ENCODE peak calls at places on chromosomes 7 and 10, in nine cellular contexts. X is mammary epithelial cell, C is AG10803, V is suprapubic skin, U is ascending aorta, Q is Calu3, I is WTC11, D is astrocyte of the spinal cord, Z is left lung. O is an unnamed sample.

GRCh38 chr10:13000431-13000830 is 1.1 kb downstream of the CCDC3 start:
- DNase-seq in X (no peak), C (no peak), V (no peak), U (no peak), Q (no peak), I (no peak), D (no peak), Z (no peak), O (no peak)

GRCh38 chr10:127325506-127325905 is 129.1 kb upstream of the INSYN2A start:
- DNase-seq in X (no peak), C (no peak), V (no peak), U (no peak), Q (no peak), I (no peak), D (no peak), Z (no peak), O (no peak)

GRCh38 chr10:79361721-79362397 is 14.6 kb downstream of the PPIF start:
- DNase-seq in X (no peak), C (peak; percentile 65), V (no peak), U (no peak), Q (no peak), I (no peak), D (no peak), Z (no peak), O (no peak)

GRCh38 chr10:16867990-16868389 is 50.8 kb upstream of the RSU1 start:
- DNase-seq in X (no peak), C (no peak), V (no peak), U (no peak), Q (no peak), I (no peak), D (no peak), Z (no peak), O (no peak)

GRCh38 chr7:381211-382117 is 91.5 kb downstream of the FOXL3 start:
- DNase-seq in X (no peak), C (no peak), V (no peak), U (no peak), Q (no peak), I (peak; percentile 7), D (no peak), Z (peak; percentile 33), O (no peak)

GRCh38 chr10:88932539-88933256 is 19.9 kb downstream of the ACTA2 start:
- DNase-seq in X (peak; percentile 84), C (peak; percentile 86), V (no peak), U (peak; percentile 41), Q (peak; percentile 36), I (peak; percentile 53), D (peak; percentile 78), Z (no peak), O (peak; percentile 93)

GRCh38 chr10:125206618-125207017 is 46.3 kb upstream of the CTBP2 start:
- DNase-seq in X (no peak), C (no peak), V (no peak), U (no peak), Q (no peak), I (no peak), D (no peak), Z (no peak), O (no peak)

GRCh38 chr10:100346351-100346764 is 675 bp upstream of the SCD start:
- DNase-seq in X (peak; percentile 69), C (peak; percentile 71), V (no peak), U (no peak), Q (peak; percentile 70), I (peak; percentile 79), D (peak; percentile 73), Z (peak; percentile 95), O (peak; percentile 18)

GRCh38 chr10:12531305-12531738 is 182.0 kb downstream of the CAMK1D start:
- DNase-seq in X (no peak), C (no peak), V (no peak), U (no peak), Q (no peak), I (no peak), D (no peak), Z (no peak), O (no peak)

GRCh38 chr7:73742338-73742752 is 3.7 kb upstream of the ABHD11 start:
- DNase-seq in X (no peak), C (no peak), V (no peak), U (no peak), Q (peak; percentile 62), I (peak; percentile 83), D (no peak), Z (no peak), O (no peak)

GRCh38 chr10:99852481-99853213 is 70.2 kb downstream of the ABCC2 start:
- DNase-seq in X (no peak), C (peak; percentile 23), V (no peak), U (no peak), Q (no peak), I (no peak), D (no peak), Z (no peak), O (no peak)

GRCh38 chr7:918441-919113 is 35.9 kb downstream of the ADAP1 start:
- DNase-seq in X (no peak), C (no peak), V (peak; percentile 45), U (peak; percentile 4), Q (no peak), I (peak; percentile 8), D (no peak), Z (peak; percentile 58), O (no peak)

GRCh38 chr10:132466520-132467463 is 69.8 kb downstream of the PWWP2B start:
- DNase-seq in X (no peak), C (no peak), V (peak; percentile 62), U (no peak), Q (no peak), I (peak; percentile 9), D (no peak), Z (peak; percentile 69), O (no peak)

DNA sequence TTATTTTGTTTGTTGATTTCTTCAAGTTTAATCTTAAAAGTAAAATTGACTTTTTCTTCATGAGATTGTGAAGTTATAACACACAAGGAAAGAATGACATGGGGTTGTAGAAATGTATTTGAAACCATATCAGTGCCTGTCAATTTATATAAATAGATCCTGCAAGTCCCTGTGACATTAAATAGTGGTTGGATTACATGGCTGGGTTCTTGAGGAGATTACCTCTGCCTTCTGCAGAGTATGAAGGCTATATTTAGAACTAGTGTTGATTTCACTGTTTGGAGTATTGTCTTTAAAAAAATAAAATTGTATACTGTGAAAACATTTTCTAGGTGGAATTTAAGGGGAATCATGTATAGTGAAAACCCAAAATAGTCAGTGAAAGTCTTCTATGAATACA is 385.8 kb upstream of the SMIM30 start:
- DNase-seq in X (no peak), C (no peak), V (no peak), U (no peak), Q (no peak), I (no peak), D (no peak), Z (no peak), O (no peak)
- TF ChIP-seq CTCF in X (no peak), C (no peak), V (no peak), U (no peak), Q (no peak), I (no peak), D (no peak), Z (no peak), O (no peak)

GRCh38 chr7:92586403-92586802 is 3.8 kb downstream of the FAM133B start:
- DNase-seq in X (no peak), C (peak; percentile 48), V (no peak), U (no peak), Q (no peak), I (no peak), D (no peak), Z (no peak), O (no peak)

GRCh38 chr7:92588561-92588960 is 1.6 kb downstream of the FAM133B start:
- DNase-seq in X (peak; percentile 57), C (peak; percentile 36), V (no peak), U (no peak), Q (no peak), I (peak; percentile 25), D (no peak), Z (no peak), O (no peak)

GRCh38 chr7:92584953-92585352 is 5.2 kb downstream of the FAM133B start:
- DNase-seq in X (no peak), C (no peak), V (no peak), U (no peak), Q (no peak), I (no peak), D (no peak), Z (no peak), O (no peak)

GRCh38 chr7:92582948-92583347 is 7.2 kb downstream of the FAM133B start:
- DNase-seq in X (no peak), C (no peak), V (no peak), U (no peak), Q (no peak), I (no peak), D (no peak), Z (no peak), O (no peak)
- TF ChIP-seq CTCF in X (no peak), C (no peak), V (no peak), U (no peak), Q (no peak), I (no peak), D (no peak), Z (no peak), O (no peak)

GRCh38 chr10:96465599-96465998 is 48.1 kb downstream of the TLL2 start:
- DNase-seq in X (no peak), C (no peak), V (no peak), U (no peak), Q (no peak), I (no peak), D (no peak), Z (no peak), O (no peak)

GRCh38 chr10:96473866-96474265 is 39.9 kb downstream of the TLL2 start:
- DNase-seq in X (no peak), C (no peak), V (no peak), U (no peak), Q (no peak), I (no peak), D (no peak), Z (no peak), O (no peak)

GRCh38 chr10:96468845-96469244 is 44.9 kb downstream of the TLL2 start:
- DNase-seq in X (no peak), C (no peak), V (no peak), U (no peak), Q (no peak), I (no peak), D (no peak), Z (no peak), O (no peak)

GRCh38 chr10:96470108-96470743 is 43.5 kb downstream of the TLL2 start:
- DNase-seq in X (peak; percentile 19), C (peak; percentile 24), V (no peak), U (no peak), Q (peak; percentile 51), I (peak; percentile 73), D (peak; percentile 29), Z (no peak), O (peak; percentile 6)
- TF ChIP-seq CTCF in X (peak; percentile 71), C (peak; percentile 64), V (peak; percentile 40), U (peak; percentile 25), Q (no peak), I (peak; percentile 46), D (peak; percentile 70), Z (no peak), O (peak; percentile 68)

DNA sequence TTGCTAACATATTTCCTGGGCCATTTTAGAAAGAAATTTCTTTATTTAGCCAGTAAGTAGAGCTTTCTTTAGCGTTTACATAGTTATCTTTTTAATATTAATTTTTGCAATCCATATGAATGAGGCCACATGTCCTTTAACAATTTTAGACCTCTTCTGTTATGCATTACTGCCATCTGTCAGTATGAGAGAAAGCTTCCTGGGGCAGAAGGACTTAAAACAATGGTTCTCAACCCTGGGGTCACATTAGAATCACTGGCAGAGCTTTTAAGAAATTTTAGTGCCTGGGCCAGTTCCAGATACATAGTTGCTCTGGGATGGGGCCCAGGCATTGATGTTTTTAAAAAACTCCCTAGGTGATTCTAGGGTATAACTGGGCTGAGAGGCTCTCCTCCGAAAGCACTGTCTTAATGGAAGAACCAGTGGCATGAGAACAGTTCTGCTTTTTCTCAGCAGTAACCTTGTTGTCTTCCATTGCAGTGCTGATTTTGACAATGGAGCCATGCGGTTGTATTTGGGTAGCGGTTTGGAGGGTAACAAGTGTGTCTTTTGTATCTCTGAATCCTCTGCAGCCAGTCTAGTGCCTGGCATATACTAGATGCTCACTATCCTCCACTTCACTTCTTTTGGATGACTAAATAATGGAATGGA is 226.9 kb downstream of the AUTS2 start:
- DNase-seq in X (no peak), C (no peak), V (no peak), U (no peak), Q (no peak), I (no peak), D (no peak), Z (no peak), O (no peak)
- TF ChIP-seq CTCF in X (no peak), C (no peak), V (no peak), U (no peak), Q (no peak), I (no peak), D (no peak), Z (no peak), O (no peak)